ENCODE peak calls at places on chromosomes 13 and 19, in five cellular contexts. Z is SK-N-SH, M is pancreas, E is cardiac muscle cell, P is foreskin fibroblast. D is an unnamed sample.

GRCh38 chr19:45632468-45633196 is 6.6 kb downstream of the EML2 start:
- DNase-seq in M (peak), P (peak), E (peak), Z (peak), D (peak)

GRCh38 chr19:7737215-7737614 is 5.3 kb upstream of the CLEC4G start:
- DNase-seq in Z (no peak), E (no peak), P (no peak), M (no peak), D (no peak)

GRCh38 chr13:19888799-19889198 is 25.4 kb upstream of the ZMYM5 start:
- DNase-seq in M (no peak), P (no peak), Z (peak), E (no peak), D (no peak)

GRCh38 chr19:8239528-8240273 is 30.5 kb downstream of the CERS4 start:
- DNase-seq in E (no peak), Z (no peak), M (no peak), P (no peak), D (no peak)

GRCh38 chr19:55336101-55336500 is 3.6 kb upstream of the KMT5C start:
- DNase-seq in E (no peak), P (no peak), Z (no peak), M (no peak), D (no peak)

GRCh38 chr13:110319774-110320509 is 12.9 kb downstream of the COL4A2 start:
- DNase-seq in E (no peak), P (no peak), Z (no peak), M (peak), D (no peak)

GRCh38 chr13:50357586-50358118 is 342.4 kb downstream of the KCNRG start:
- DNase-seq in P (peak), M (no peak), E (no peak), Z (no peak), D (no peak)

GRCh38 chr13:56332671-56333070 is 808.0 kb upstream of the PRR20A start:
- DNase-seq in Z (no peak), P (no peak), M (no peak), E (no peak), D (no peak)

GRCh38 chr13:40228981-40229380 is 437.5 kb downstream of the FOXO1 start:
- DNase-seq in Z (no peak), M (no peak), P (no peak), E (no peak), D (no peak)

GRCh38 chr19:58291943-58292342 is 13.2 kb downstream of the ZNF8 start:
- DNase-seq in Z (no peak), M (no peak), E (no peak), P (no peak), D (no peak)

GRCh38 chr13:112822851-112823250 is 133.0 kb downstream of the ATP11A start:
- DNase-seq in Z (no peak), M (no peak), P (no peak), E (no peak), D (no peak)

GRCh38 chr13:112071011-112071901 is 4.3 kb downstream of the SOX1 start:
- DNase-seq in E (no peak), P (no peak), M (no peak), Z (no peak), D (no peak)

GRCh38 chr13:39836038-39836437 is 180.6 kb downstream of the COG6 start:
- DNase-seq in E (no peak), M (no peak), Z (no peak), P (no peak), D (peak)

GRCh38 chr13:38686635-38687245 is at the start of gene FREM2:
- DNase-seq in P (no peak), Z (no peak), E (peak), M (peak), D (no peak)

GRCh38 chr13:113965968-113966884 is 7.7 kb downstream of the C13orf46 start:
- DNase-seq in E (no peak), Z (no peak), P (no peak), M (no peak), D (no peak)

GRCh38 chr19:2455481-2456300 is 1.1 kb downstream of the LMNB2 start:
- DNase-seq in P (no peak), M (peak), E (no peak), Z (peak), D (peak)

GRCh38 chr19:17881701-17882100 is 10.0 kb downstream of the SLC5A5 start:
- DNase-seq in Z (peak), P (no peak), M (no peak), E (no peak), D (no peak)

GRCh38 chr19:17888260-17888659 is 16.5 kb downstream of the SLC5A5 start:
- DNase-seq in P (no peak), Z (no peak), E (no peak), M (no peak), D (no peak)

GRCh38 chr19:17886515-17886914 is 14.8 kb downstream of the SLC5A5 start:
- DNase-seq in Z (no peak), E (no peak), M (no peak), P (no peak), D (peak)

GRCh38 chr19:17879466-17879865 is 7.7 kb downstream of the SLC5A5 start:
- DNase-seq in E (no peak), Z (peak), P (no peak), M (no peak), D (no peak)

GRCh38 chr19:17883627-17884413 is 12.1 kb downstream of the SLC5A5 start:
- DNase-seq in M (no peak), Z (peak), P (no peak), E (no peak), D (no peak)
- H3K4me3 ChIP-seq in M (no peak), Z (no peak), P (no peak), E (no peak), D (no peak)

GRCh38 chr19:12695997-12696365 is 450 bp downstream of the FBXW9 start:
- DNase-seq in Z (peak), P (no peak), E (no peak), M (no peak), D (no peak)

GRCh38 chr19:12692960-12693359 is 3.5 kb downstream of the FBXW9 start:
- DNase-seq in Z (no peak), P (no peak), E (no peak), M (no peak), D (no peak)

GRCh38 chr19:12695514-12695913 is 917 bp downstream of the FBXW9 start:
- DNase-seq in P (no peak), E (no peak), M (no peak), Z (no peak), D (no peak)

GRCh38 chr19:12695090-12695489 is 1.3 kb downstream of the FBXW9 start:
- DNase-seq in P (no peak), M (no peak), Z (no peak), E (no peak), D (no peak)

DNA sequence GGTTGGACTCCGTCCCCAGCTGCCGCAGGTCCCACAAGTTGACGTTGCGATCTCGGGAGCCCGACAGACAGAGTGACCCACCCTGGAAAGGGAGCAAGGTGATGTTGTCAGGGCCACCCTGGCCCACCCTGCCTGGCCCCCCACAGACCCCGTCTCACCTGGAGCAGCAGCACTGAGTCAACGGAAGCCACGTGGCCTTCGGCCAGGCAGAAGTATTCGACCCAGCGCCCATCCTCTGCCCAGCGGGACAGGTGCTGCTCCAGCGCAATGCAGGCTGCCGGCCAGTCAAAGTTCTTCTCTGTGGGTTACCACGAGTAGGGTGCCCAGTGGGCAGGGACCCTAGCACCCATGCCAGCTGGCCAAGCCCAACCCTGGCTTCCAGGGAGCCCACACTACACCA is 1.8 kb downstream of the FBXW9 start:
- DNase-seq in P (no peak), Z (no peak), E (no peak), M (no peak), D (no peak)
- H3K4me3 ChIP-seq in P (no peak), Z (no peak), E (no peak), M (no peak), D (no peak)

GRCh38 chr13:99985243-99985874 is 3.8 kb downstream of the ZIC2 start:
- DNase-seq in Z (no peak), M (no peak), P (no peak), E (peak), D (no peak)

GRCh38 chr13:99987180-99988047 is 5.8 kb downstream of the ZIC2 start:
- DNase-seq in Z (peak), M (no peak), E (peak), P (no peak), D (no peak)

GRCh38 chr13:99986751-99987150 is 5.2 kb downstream of the ZIC2 start:
- DNase-seq in Z (no peak), E (no peak), M (no peak), P (no peak), D (no peak)

GRCh38 chr13:99984463-99985242 is 3.1 kb downstream of the ZIC2 start:
- DNase-seq in M (no peak), Z (peak), E (no peak), P (no peak), D (peak)

GRCh38 chr13:99985886-99986527 is 4.4 kb downstream of the ZIC2 start:
- DNase-seq in E (peak), Z (peak), P (no peak), M (no peak), D (no peak)
- H3K4me3 ChIP-seq in E (no peak), Z (no peak), P (no peak), M (no peak), D (no peak)

GRCh38 chr13:59976856-59977255 is 186.9 kb downstream of the DIAPH3 start:
- DNase-seq in E (no peak), M (no peak), Z (no peak), P (no peak), D (no peak)

GRCh38 chr13:59978862-59979261 is 184.9 kb downstream of the DIAPH3 start:
- DNase-seq in M (no peak), Z (no peak), E (no peak), P (no peak), D (no peak)

GRCh38 chr13:59979589-59979988 is 184.1 kb downstream of the DIAPH3 start:
- DNase-seq in P (no peak), E (no peak), M (no peak), Z (no peak), D (no peak)

DNA sequence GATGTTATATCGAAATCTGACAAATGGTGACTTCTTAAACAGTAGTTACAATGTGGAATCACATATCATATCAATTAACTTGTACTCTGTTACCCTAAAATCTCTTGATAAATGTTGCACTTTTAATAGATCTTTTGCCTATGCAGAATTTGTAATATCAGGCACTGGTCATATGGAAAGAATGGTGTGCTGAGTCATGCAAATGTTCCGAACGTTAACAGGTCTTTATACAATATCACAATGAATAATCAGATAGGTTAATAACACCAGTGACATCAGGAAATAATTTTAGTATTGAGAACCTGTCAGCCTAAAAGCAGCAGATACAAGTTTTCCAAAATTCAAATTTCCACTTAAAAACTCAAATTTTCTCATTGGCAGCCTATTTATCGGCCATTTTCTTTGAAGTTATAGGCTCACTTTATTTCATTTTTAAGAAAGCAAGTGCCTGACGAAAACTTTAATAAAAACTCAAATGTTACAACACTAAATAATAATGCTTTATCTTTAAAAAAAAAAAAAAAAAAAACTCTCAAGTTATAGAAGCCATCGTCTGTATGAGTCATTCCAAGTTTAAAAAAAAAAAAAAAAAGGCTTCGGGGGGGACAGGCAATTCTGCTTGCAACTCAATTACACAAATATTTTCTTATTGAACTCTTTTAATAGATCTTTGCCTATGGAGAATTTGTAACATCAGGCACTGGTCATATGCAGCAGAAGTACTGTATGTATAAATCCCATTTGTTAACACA is 180.9 kb downstream of the DIAPH3 start:
- DNase-seq in P (no peak), M (no peak), E (no peak), Z (no peak), D (no peak)
- H3K4me3 ChIP-seq in P (no peak), M (no peak), E (no peak), Z (no peak), D (no peak)

GRCh38 chr13:72521965-72522661 is 205.3 kb downstream of the MZT1 start:
- DNase-seq in M (peak), P (no peak), E (no peak), Z (peak), D (no peak)
- H3K4me3 ChIP-seq in M (no peak), P (no peak), E (no peak), Z (no peak), D (no peak)

GRCh38 chr19:41915248-41916032 is 12.8 kb downstream of the ERFL start:
- DNase-seq in E (no peak), M (no peak), Z (no peak), P (no peak), D (no peak)
- H3K4me3 ChIP-seq in E (no peak), M (no peak), Z (no peak), P (no peak), D (no peak)

GRCh38 chr19:4557186-4557970 is 2.1 kb downstream of the SEMA6B start:
- DNase-seq in Z (peak), E (no peak), M (no peak), P (no peak), D (peak)
- H3K4me3 ChIP-seq in Z (no peak), E (no peak), M (no peak), P (no peak), D (no peak)